ENCODE peak calls at places on chromosomes 13 and 19, in four cellular contexts. One of them, this sample, is unnamed. For H3K4me1, the result is how much of the 10 kb centered on the place peaks cover.

GRCh38 chr13:28336193-28336657 is 158.7 kb downstream of the FLT1 start:
- DNase-seq in H9: no peak
- DNase-seq in Peyer's patch: no peak
- DNase-seq in colonic mucosa: no peak
- DNase-seq in this sample: no peak

GRCh38 chr19:40279761-40280607 is 5.2 kb downstream of the AKT2 start:
- DNase-seq in colonic mucosa: no peak
- DNase-seq in H9: no peak
- DNase-seq in Peyer's patch: no peak
- DNase-seq in this sample: no peak

GRCh38 chr13:50826035-50826434 is 17.5 kb downstream of the DLEU7 start:
- DNase-seq in H9: no peak
- DNase-seq in Peyer's patch: no peak
- DNase-seq in colonic mucosa: no peak
- DNase-seq in this sample: no peak

GRCh38 chr13:94325660-94326059 is 153.8 kb downstream of the DCT start:
- DNase-seq in H9: no peak
- DNase-seq in colonic mucosa: no peak
- DNase-seq in Peyer's patch: no peak
- DNase-seq in this sample: no peak

GRCh38 chr19:58227964-58228583 is 640 bp upstream of the ZNF544 start:
- DNase-seq in colonic mucosa: no peak
- DNase-seq in Peyer's patch: no peak
- DNase-seq in H9: no peak
- DNase-seq in this sample: no peak

GRCh38 chr19:39967561-39967960 is 3.4 kb upstream of the PSMC4 start:
- DNase-seq in colonic mucosa: peak
- DNase-seq in H9: no peak
- DNase-seq in Peyer's patch: no peak
- DNase-seq in this sample: no peak

GRCh38 chr13:106609116-106609515 is 41.2 kb upstream of the ARGLU1 start:
- DNase-seq in Peyer's patch: no peak
- DNase-seq in colonic mucosa: no peak
- DNase-seq in H9: no peak
- DNase-seq in this sample: no peak

GRCh38 chr13:65417953-65418352 is 1812.2 kb downstream of the PCDH9 start:
- DNase-seq in colonic mucosa: no peak
- DNase-seq in H9: no peak
- DNase-seq in Peyer's patch: no peak
- DNase-seq in this sample: no peak

GRCh38 chr19:4589579-4590410 is 30.3 kb upstream of the SEMA6B start:
- DNase-seq in Peyer's patch: no peak
- DNase-seq in H9: no peak
- DNase-seq in colonic mucosa: no peak
- DNase-seq in this sample: no peak

GRCh38 chr19:13899912-13900584 is 5.9 kb downstream of the BRME1 start:
- DNase-seq in H9: no peak
- DNase-seq in colonic mucosa: no peak
- DNase-seq in Peyer's patch: no peak
- DNase-seq in this sample: no peak

GRCh38 chr13:48476215-48476614 is 56.7 kb downstream of the RCBTB2 start:
- DNase-seq in colonic mucosa: no peak
- DNase-seq in H9: no peak
- DNase-seq in Peyer's patch: no peak
- DNase-seq in this sample: no peak

GRCh38 chr13:102495663-102496062 is 93.8 kb upstream of the FGF14 start:
- DNase-seq in H9: no peak
- DNase-seq in colonic mucosa: no peak
- DNase-seq in Peyer's patch: no peak
- DNase-seq in this sample: no peak

GRCh38 chr19:28289294-28290063 is 923.5 kb downstream of the UQCRFS1 start:
- DNase-seq in Peyer's patch: no peak
- DNase-seq in H9: no peak
- DNase-seq in colonic mucosa: peak
- DNase-seq in this sample: no peak

GRCh38 chr13:73767747-73768315 is 366.4 kb downstream of the KLF12 start:
- DNase-seq in colonic mucosa: peak
- DNase-seq in H9: no peak
- DNase-seq in Peyer's patch: peak
- DNase-seq in this sample: peak

GRCh38 chr19:38683393-38684077 is 36.1 kb downstream of the ACTN4 start:
- DNase-seq in colonic mucosa: peak
- DNase-seq in Peyer's patch: peak
- DNase-seq in H9: peak
- DNase-seq in this sample: peak

GRCh38 chr19:39428309-39429112 is 7.2 kb downstream of the RPS16 start:
- DNase-seq in H9: peak
- DNase-seq in Peyer's patch: no peak
- DNase-seq in colonic mucosa: peak
- DNase-seq in this sample: no peak

GRCh38 chr19:31572671-31573298 is 223.5 kb upstream of the TSHZ3 start:
- DNase-seq in colonic mucosa: no peak
- DNase-seq in Peyer's patch: no peak
- DNase-seq in H9: no peak
- DNase-seq in this sample: no peak

GRCh38 chr13:80962855-80963254 is 621.9 kb upstream of the SPRY2 start:
- DNase-seq in H9: no peak
- DNase-seq in colonic mucosa: no peak
- DNase-seq in Peyer's patch: no peak
- DNase-seq in this sample: no peak

GRCh38 chr13:110266983-110267382 is 40.0 kb downstream of the COL4A1 start:
- DNase-seq in colonic mucosa: no peak
- DNase-seq in H9: peak
- DNase-seq in Peyer's patch: no peak
- DNase-seq in this sample: no peak

GRCh38 chr13:59356607-59357006 is 807.1 kb downstream of the DIAPH3 start:
- DNase-seq in Peyer's patch: no peak
- DNase-seq in H9: no peak
- DNase-seq in colonic mucosa: no peak
- DNase-seq in this sample: no peak

GRCh38 chr13:42814868-42815267 is 33.5 kb downstream of the FAM216B start:
- DNase-seq in colonic mucosa: no peak
- DNase-seq in H9: no peak
- DNase-seq in Peyer's patch: no peak
- DNase-seq in this sample: no peak

GRCh38 chr19:56720281-56720680 is 48.7 kb upstream of the ZNF835 start:
- DNase-seq in colonic mucosa: no peak
- DNase-seq in Peyer's patch: no peak
- DNase-seq in H9: no peak
- DNase-seq in this sample: no peak

GRCh38 chr19:13100871-13101589 is 1.6 kb downstream of the LYL1 start:
- DNase-seq in H9: no peak
- DNase-seq in Peyer's patch: peak
- DNase-seq in colonic mucosa: no peak
- DNase-seq in this sample: no peak

GRCh38 chr13:72255908-72256307 is 388.9 kb upstream of the DACH1 start:
- DNase-seq in colonic mucosa: peak
- DNase-seq in Peyer's patch: no peak
- DNase-seq in H9: peak
- DNase-seq in this sample: no peak

GRCh38 chr13:33207616-33207964 is 78.0 kb downstream of the STARD13 start:
- DNase-seq in H9: no peak
- DNase-seq in Peyer's patch: no peak
- DNase-seq in colonic mucosa: no peak
- DNase-seq in this sample: no peak

GRCh38 chr13:32056316-32056715 is 24.7 kb downstream of the FRY start:
- DNase-seq in colonic mucosa: peak
- DNase-seq in H9: no peak
- DNase-seq in Peyer's patch: no peak
- DNase-seq in this sample: no peak

GRCh38 chr19:3530389-3530788 is 8.6 kb upstream of the TEKTIP1 start:
- DNase-seq in Peyer's patch: no peak
- DNase-seq in H9: no peak
- DNase-seq in colonic mucosa: no peak
- DNase-seq in this sample: no peak

GRCh38 chr13:113209880-113210421 is 538 bp downstream of the CUL4A start:
- DNase-seq in colonic mucosa: peak
- DNase-seq in H9: peak
- DNase-seq in Peyer's patch: peak
- DNase-seq in this sample: peak

GRCh38 chr13:30792257-30793000 is 57.1 kb downstream of the ALOX5AP start:
- DNase-seq in colonic mucosa: peak
- DNase-seq in Peyer's patch: no peak
- DNase-seq in H9: peak
- DNase-seq in this sample: no peak

GRCh38 chr19:42254850-42255765 is at the start of gene ERF:
- DNase-seq in colonic mucosa: peak
- DNase-seq in H9: peak
- DNase-seq in Peyer's patch: peak
- DNase-seq in this sample: peak

GRCh38 chr13:107650081-107650701 is 565.1 kb downstream of the LIG4 start:
- DNase-seq in H9: peak
- DNase-seq in colonic mucosa: peak
- DNase-seq in Peyer's patch: no peak
- DNase-seq in this sample: no peak

GRCh38 chr19:30069535-30070197 is 127.6 kb downstream of the URI1 start:
- DNase-seq in H9: peak
- DNase-seq in colonic mucosa: no peak
- DNase-seq in Peyer's patch: no peak
- DNase-seq in this sample: no peak

GRCh38 chr19:2719910-2720776 is 1.0 kb downstream of the DIRAS1 start:
- DNase-seq in Peyer's patch: no peak
- DNase-seq in colonic mucosa: no peak
- DNase-seq in H9: peak
- DNase-seq in this sample: no peak

GRCh38 chr19:45271709-45272108 is 20.6 kb downstream of the MARK4 start:
- DNase-seq in Peyer's patch: no peak
- DNase-seq in H9: no peak
- DNase-seq in colonic mucosa: no peak
- DNase-seq in this sample: no peak

GRCh38 chr13:73225983-73226382 is 167.2 kb downstream of the KLF5 start:
- DNase-seq in H9: no peak
- DNase-seq in Peyer's patch: no peak
- DNase-seq in colonic mucosa: no peak
- DNase-seq in this sample: no peak

GRCh38 chr19:52991484-52991883 is 22.2 kb upstream of the ERVV-1 start:
- DNase-seq in H9: no peak
- DNase-seq in Peyer's patch: no peak
- DNase-seq in colonic mucosa: no peak
- DNase-seq in this sample: no peak

GRCh38 chr19:47241919-47242644 is 11.1 kb upstream of the BBC3 start:
- DNase-seq in H9: no peak
- DNase-seq in Peyer's patch: no peak
- DNase-seq in colonic mucosa: no peak
- DNase-seq in this sample: peak
- H3K4me1 ChIP-seq in H9: under half
- H3K4me1 ChIP-seq in Peyer's patch: under half
- H3K4me1 ChIP-seq in colonic mucosa: under half
- H3K4me1 ChIP-seq in this sample: half or more

DNA sequence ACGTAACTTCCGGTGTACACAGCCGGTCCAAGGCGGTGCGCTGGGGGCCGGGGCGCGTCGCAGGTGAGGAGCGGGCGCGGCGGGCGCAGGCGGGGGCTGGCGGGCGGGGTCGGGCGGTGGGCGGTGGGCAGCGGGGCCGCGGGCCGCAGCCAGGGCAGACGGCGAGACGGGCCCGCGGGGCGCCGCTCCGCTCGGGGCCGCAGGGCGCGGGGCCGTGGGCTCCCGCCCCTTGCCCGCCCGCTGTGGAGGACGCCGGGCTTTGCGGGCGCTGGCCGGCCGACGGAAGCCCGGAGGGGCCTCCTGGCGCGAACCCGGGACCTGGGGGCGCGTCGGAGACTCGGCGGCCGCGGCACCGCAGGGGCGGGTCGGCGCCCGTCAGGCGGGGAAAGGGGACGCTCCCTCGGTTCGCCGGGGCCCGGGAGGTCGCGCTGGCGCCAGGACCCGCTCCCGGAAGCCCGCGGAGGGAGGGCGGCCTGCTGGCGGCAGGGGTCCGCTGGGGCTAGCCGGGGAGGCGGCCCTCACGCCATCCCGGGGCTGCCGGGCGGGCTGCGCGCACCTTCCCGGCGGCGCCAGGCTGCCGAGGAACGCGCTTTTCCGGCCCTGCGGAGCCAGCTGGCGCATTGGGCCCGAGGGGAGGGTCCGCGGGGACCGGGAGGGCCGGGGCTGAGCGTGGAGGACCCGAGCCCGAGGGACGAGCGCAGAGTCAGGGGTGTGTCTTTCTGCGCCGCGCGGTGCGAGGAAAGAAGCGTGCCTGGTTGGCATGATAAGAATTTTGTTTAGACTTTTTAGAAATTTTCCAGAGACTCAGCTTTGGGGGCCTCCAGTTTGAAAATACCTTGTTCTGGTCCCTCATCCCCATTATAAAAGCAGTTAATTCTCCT is at the start of gene GARRE1:
- DNase-seq in H9: peak
- DNase-seq in Peyer's patch: no peak
- DNase-seq in colonic mucosa: peak
- DNase-seq in this sample: peak
- H3K27ac ChIP-seq in H9: peak
- H3K27ac ChIP-seq in Peyer's patch: peak
- H3K27ac ChIP-seq in colonic mucosa: peak
- H3K27ac ChIP-seq in this sample: peak

GRCh38 chr19:15246198-15246481 is 13.9 kb upstream of the EPHX3 start:
- DNase-seq in Peyer's patch: no peak
- DNase-seq in H9: no peak
- DNase-seq in colonic mucosa: no peak
- DNase-seq in this sample: no peak
- H3K4me1 ChIP-seq in Peyer's patch: under half
- H3K4me1 ChIP-seq in H9: under half
- H3K4me1 ChIP-seq in colonic mucosa: under half
- H3K4me1 ChIP-seq in this sample: under half

DNA sequence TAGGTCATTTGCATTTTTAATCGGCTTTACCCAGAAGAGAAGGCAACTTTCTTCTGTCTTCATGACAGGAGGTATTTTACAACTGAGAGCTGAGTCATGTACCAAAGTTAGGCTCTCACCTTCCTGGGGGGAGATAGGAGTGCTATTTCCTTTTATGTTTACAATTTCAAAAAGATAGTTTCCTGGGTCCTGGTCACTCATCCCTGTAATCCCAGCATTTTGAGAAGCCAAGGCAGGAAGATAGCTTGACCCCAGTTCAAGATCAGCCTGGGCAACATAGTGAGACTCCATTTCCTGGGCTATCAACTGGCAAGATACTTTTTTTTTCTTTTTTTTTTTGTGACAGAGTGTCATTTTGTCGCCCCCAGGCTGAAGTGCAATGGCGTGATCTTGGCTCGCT is 7.6 kb downstream of the LYPD3 start:
- DNase-seq in H9: no peak
- DNase-seq in Peyer's patch: no peak
- DNase-seq in colonic mucosa: no peak
- DNase-seq in this sample: no peak
- H3K27ac ChIP-seq in H9: no peak
- H3K27ac ChIP-seq in Peyer's patch: no peak
- H3K27ac ChIP-seq in colonic mucosa: no peak
- H3K27ac ChIP-seq in this sample: no peak

GRCh38 chr19:18173054-18173571 is 500 bp upstream of the IFI30 start:
- DNase-seq in colonic mucosa: no peak
- DNase-seq in H9: no peak
- DNase-seq in Peyer's patch: peak
- DNase-seq in this sample: no peak
- H3K4me1 ChIP-seq in colonic mucosa: under half
- H3K4me1 ChIP-seq in H9: under half
- H3K4me1 ChIP-seq in Peyer's patch: under half
- H3K4me1 ChIP-seq in this sample: under half